ENCODE peak calls at places on chromosomes 2 and 18, in seven cellular contexts. T is memory B cell; D is frontal cortex; O is LHCN-M2; B is NCI-H187 treated with DMSO at 0.1 percent for 48 hours; X is stimulated activated CD4-positive, alpha-beta T cell treated with anti-CD3 and anti-CD28 coated beads, Interleukin-1b, Interleukin-23, amount 100 ng/mL, for 48 hours; A is hepatic stellate cell. Z is an unnamed sample.

GRCh38 chr2:203280428-203281064 is 41.7 kb downstream of the CYP20A1 start:
- DNase-seq in T (no peak), D (no peak), O (peak; percentile 43), B (no peak), X (no peak), A (no peak), Z (no peak)

GRCh38 chr2:96273763-96274162 is 7.7 kb downstream of the CIAO1 start:
- DNase-seq in T (no peak), D (no peak), O (no peak), B (no peak), X (no peak), A (no peak), Z (no peak)

GRCh38 chr2:197828464-197829135 is 24.2 kb downstream of the PLCL1 start:
- DNase-seq in T (no peak), D (no peak), O (no peak), B (no peak), X (no peak), A (no peak), Z (no peak)

GRCh38 chr2:240204431-240205276 is 64.2 kb upstream of the OTOS start:
- DNase-seq in T (no peak), D (no peak), O (no peak), B (no peak), X (no peak), A (no peak), Z (no peak)

GRCh38 chr2:231680992-231681852 is 27.1 kb upstream of the PTMA start:
- DNase-seq in T (no peak), D (peak; percentile 95), O (peak; percentile 75), B (no peak), X (no peak), A (peak; percentile 94), Z (peak; percentile 83)

GRCh38 chr18:32349728-32350395 is 120.8 kb downstream of the GAREM1 start:
- DNase-seq in T (no peak), D (no peak), O (peak; percentile 94), B (no peak), X (no peak), A (peak; percentile 55), Z (peak; percentile 77)

GRCh38 chr2:216362730-216363129 is 9.6 kb downstream of the MARCHF4 start:
- DNase-seq in T (no peak), D (no peak), O (peak; percentile 24), B (no peak), X (no peak), A (no peak), Z (no peak)

GRCh38 chr18:50716902-50717301 is 102.9 kb downstream of the MRO start:
- DNase-seq in T (no peak), D (no peak), O (no peak), B (no peak), X (no peak), A (no peak), Z (no peak)

GRCh38 chr2:60519259-60519863 is 34.1 kb downstream of the BCL11A start:
- DNase-seq in T (no peak), D (no peak), O (no peak), B (no peak), X (no peak), A (peak; percentile 31), Z (no peak)

Z was measured in ureter.